ENCODE peak calls at places on chromosome 1, in five cellular contexts. Z is neural crest cell, Y is mammary epithelial cell, G is AG09319, T is BE2C. C is an unnamed sample.

GRCh38 chr1:233704125-233704881 is 90.4 kb downstream of the KCNK1 start:
- DNase-seq in Z (no peak), Y (peak; percentile 19), G (no peak), T (no peak), C (no peak)

GRCh38 chr1:36366091-36366661 is 19.5 kb downstream of the STK40 start:
- DNase-seq in Z (peak; percentile 47), Y (no peak), G (no peak), T (peak; percentile 88), C (peak; percentile 92)

GRCh38 chr1:223695941-223696340 is 16.4 kb upstream of the CAPN2 start:
- DNase-seq in Z (no peak), Y (no peak), G (no peak), T (no peak), C (no peak)

GRCh38 chr1:156262461-156263287 is 14.8 kb upstream of the PAQR6 start:
- DNase-seq in Z (no peak), Y (peak; percentile 91), G (peak; percentile 57), T (no peak), C (no peak)

GRCh38 chr1:158942490-158942889 is 11.1 kb downstream of the PYHIN1 start:
- DNase-seq in Z (no peak), Y (no peak), G (no peak), T (no peak), C (no peak)

GRCh38 chr1:66648896-66649597 is 103.2 kb upstream of the DYNLT5 start:
- DNase-seq in Z (no peak), Y (no peak), G (no peak), T (no peak), C (no peak)

GRCh38 chr1:21913763-21914162 is 23.3 kb downstream of the HSPG2 start:
- DNase-seq in Z (no peak), Y (no peak), G (no peak), T (no peak), C (no peak)

GRCh38 chr1:7688659-7689058 is 82.4 kb upstream of the VAMP3 start:
- DNase-seq in Z (no peak), Y (no peak), G (no peak), T (no peak), C (no peak)

GRCh38 chr1:36419158-36419557 is 21.4 kb upstream of the LSM10 start:
- DNase-seq in Z (no peak), Y (no peak), G (no peak), T (no peak), C (no peak)

GRCh38 chr1:199490804-199491527 is 536.5 kb upstream of the NR5A2 start:
- DNase-seq in Z (no peak), Y (peak; percentile 74), G (peak; percentile 16), T (peak; percentile 14), C (no peak)

GRCh38 chr1:2208309-2209239 is 14.0 kb upstream of the FAAP20 start:
- DNase-seq in Z (no peak), Y (peak; percentile 82), G (peak; percentile 79), T (no peak), C (no peak)
- TF ChIP-seq CTCF in Z (no peak), Y (no peak), G (no peak), T (no peak), C (no peak)

GRCh38 chr1:217661407-217661806 is 30.3 kb downstream of the SPATA17 start:
- DNase-seq in Z (no peak), Y (no peak), G (no peak), T (no peak), C (no peak)

DNA sequence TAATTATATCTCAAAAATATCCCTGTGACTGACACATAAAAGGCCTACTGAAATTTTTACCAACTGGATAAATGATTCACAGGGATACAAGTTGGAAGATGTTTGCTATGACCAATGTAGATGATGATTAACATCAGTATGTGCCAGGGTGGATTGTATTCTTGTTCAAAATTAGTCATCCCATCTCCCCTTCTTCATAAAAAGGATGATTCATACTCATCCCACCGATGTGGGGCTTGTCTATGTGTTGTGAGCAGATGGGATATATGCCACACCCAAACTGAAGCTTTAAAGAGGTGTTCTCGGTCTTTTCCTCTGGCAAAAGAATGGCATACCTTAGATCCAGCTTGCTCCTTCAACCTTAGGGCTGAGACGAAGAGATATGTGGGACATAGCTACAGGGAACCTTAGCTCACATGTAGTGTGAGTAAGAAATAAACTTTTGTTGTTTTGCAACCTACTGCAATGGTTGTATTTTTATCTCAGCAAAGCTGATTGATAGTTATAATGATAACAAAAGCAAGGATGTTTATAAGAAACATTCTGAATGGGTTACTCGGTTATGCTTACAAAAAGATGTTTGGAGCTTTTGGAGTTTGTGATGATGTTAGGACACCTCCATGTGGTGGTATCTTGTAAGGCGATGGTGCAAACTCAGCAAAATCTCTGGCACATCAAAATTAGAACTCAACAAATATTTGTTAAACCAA is 29.4 kb downstream of the SPATA17 start:
- DNase-seq in Z (no peak), Y (peak; percentile 98), G (peak; percentile 23), T (no peak), C (no peak)
- TF ChIP-seq CTCF in Z (peak; percentile 56), Y (peak; percentile 62), G (peak; percentile 78), T (peak; percentile 73), C (no peak)

GRCh38 chr1:112743174-112744018 is 28.3 kb upstream of the PPM1J start:
- DNase-seq in Z (no peak), Y (no peak), G (no peak), T (no peak), C (peak; percentile 32)

GRCh38 chr1:112748396-112748795 is 33.3 kb upstream of the PPM1J start:
- DNase-seq in Z (no peak), Y (no peak), G (no peak), T (no peak), C (no peak)

DNA sequence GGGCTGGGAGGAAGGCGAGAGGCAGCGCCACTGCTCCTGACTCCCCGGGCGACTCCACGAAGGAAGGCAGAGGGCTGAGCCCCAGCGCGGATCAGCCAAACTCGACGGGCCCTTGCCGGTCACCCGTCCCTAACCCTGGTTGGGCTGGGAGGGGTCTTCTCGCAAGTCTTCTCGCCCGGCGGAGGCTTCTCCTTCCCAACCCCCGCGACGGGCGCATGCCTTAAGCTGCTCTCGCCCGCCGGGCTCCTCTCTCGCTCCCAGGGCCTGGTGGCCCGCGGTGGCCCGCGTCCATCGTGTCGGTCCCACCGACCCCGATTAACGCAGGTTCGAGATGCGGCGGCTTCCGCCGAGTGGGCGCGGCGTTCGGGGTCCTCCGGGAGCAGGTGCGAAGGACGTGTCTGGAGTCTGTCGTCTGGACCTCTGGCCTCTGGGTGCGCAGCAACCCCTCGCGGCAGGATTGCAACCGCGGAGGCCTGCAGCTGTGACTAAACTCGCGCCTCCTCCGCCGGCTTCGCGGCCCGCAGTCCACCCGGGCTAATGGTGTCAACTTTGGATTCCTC is 29.0 kb upstream of the PPM1J start:
- DNase-seq in Z (no peak), Y (no peak), G (no peak), T (no peak), C (peak; percentile 60)
- TF ChIP-seq CTCF in Z (no peak), Y (peak; percentile 68), G (peak; percentile 62), T (no peak), C (no peak)

GRCh38 chr1:203649551-203650011 is 22.9 kb downstream of the ATP2B4 start:
- DNase-seq in Z (no peak), Y (peak; percentile 78), G (no peak), T (no peak), C (no peak)

GRCh38 chr1:203648281-203648680 is 21.6 kb downstream of the ATP2B4 start:
- DNase-seq in Z (no peak), Y (no peak), G (no peak), T (no peak), C (no peak)

GRCh38 chr1:203652718-203653461 is 26.3 kb downstream of the ATP2B4 start:
- DNase-seq in Z (no peak), Y (no peak), G (no peak), T (no peak), C (no peak)

GRCh38 chr1:203645996-203646395 is 19.4 kb downstream of the ATP2B4 start:
- DNase-seq in Z (no peak), Y (no peak), G (no peak), T (no peak), C (no peak)

GRCh38 chr1:203650012-203650836 is 23.6 kb downstream of the ATP2B4 start:
- DNase-seq in Z (peak; percentile 39), Y (peak; percentile 96), G (no peak), T (peak; percentile 88), C (peak; percentile 90)
- TF ChIP-seq CTCF in Z (no peak), Y (no peak), G (no peak), T (no peak), C (no peak)

GRCh38 chr1:3785458-3786157 is 10.7 kb downstream of the LRRC47 start:
- DNase-seq in Z (peak; percentile 34), Y (peak; percentile 36), G (no peak), T (no peak), C (peak; percentile 67)
- TF ChIP-seq CTCF in Z (peak; percentile 52), Y (peak; percentile 53), G (no peak), T (peak; percentile 13), C (peak; percentile 43)

GRCh38 chr1:210689741-210690635 is 361.3 kb downstream of the HHAT start:
- DNase-seq in Z (no peak), Y (no peak), G (no peak), T (no peak), C (no peak)

GRCh38 chr1:210687582-210688279 is 359.0 kb downstream of the HHAT start:
- DNase-seq in Z (no peak), Y (no peak), G (no peak), T (no peak), C (no peak)

GRCh38 chr1:210686841-210687240 is 358.1 kb downstream of the HHAT start:
- DNase-seq in Z (no peak), Y (no peak), G (no peak), T (no peak), C (no peak)

GRCh38 chr1:210691039-210691438 is 362.3 kb downstream of the HHAT start:
- DNase-seq in Z (no peak), Y (no peak), G (no peak), T (no peak), C (no peak)

DNA sequence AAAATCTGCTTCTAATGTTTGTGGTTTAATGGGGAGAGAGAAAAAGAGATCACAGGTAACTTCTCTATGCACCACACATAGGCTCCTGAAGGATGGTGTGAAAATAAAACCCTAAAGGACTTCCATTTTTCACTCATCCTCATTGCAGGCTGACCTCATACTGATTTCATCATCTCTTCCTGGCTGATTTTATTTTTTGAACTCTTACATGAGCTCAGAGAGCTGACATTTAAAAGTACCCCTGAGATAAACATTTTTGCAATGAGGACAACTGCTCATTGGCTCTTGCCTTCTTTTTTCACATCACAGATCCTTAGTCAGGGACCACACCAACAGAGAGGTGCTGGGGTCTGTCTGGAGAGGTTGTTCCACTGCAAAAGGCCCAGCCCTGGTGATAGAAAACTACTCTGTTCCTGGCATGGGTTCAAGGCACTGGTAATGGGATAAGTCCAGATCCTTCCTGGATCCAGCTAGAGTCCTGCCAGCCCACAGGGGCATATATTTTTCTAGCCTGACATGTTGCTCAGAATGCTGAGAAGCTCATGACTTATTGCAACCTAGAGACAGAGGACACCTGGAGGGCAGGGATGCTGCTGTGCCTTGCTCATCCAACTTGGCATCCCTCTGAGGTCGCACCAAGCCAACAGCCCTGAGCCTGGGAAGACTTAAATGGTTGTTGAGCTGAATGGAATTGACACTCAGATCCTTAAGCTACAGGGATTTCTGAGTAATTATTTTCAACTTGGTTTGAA is 360.0 kb downstream of the HHAT start:
- DNase-seq in Z (no peak), Y (no peak), G (no peak), T (no peak), C (no peak)
- TF ChIP-seq CTCF in Z (no peak), Y (no peak), G (no peak), T (no peak), C (no peak)